ENCODE peak calls at places on chromosomes 12 and 14, in six cellular contexts. Y, U, I, C, P and E are unnamed samples.

GRCh38 chr12:57609781-57610552 is 1.3 kb upstream of the ARHGEF25 start:
- DNase-seq in Y (no peak), U (no peak), I (no peak), C (no peak), P (no peak), E (no peak)

GRCh38 chr12:108387771-108388170 is 48.7 kb upstream of the CMKLR1 start:
- DNase-seq in Y (no peak), U (no peak), I (no peak), C (no peak), P (no peak), E (no peak)

GRCh38 chr14:65100905-65101541 is 1.3 kb downstream of the MAX start:
- DNase-seq in Y (peak), U (no peak), I (no peak), C (no peak), P (no peak), E (no peak)

GRCh38 chr12:111754671-111755070 is 12.1 kb upstream of the ALDH2 start:
- DNase-seq in Y (no peak), U (no peak), I (no peak), C (no peak), P (no peak), E (no peak)

GRCh38 chr14:89956294-89957009 is 725 bp downstream of the TDP1 start:
- DNase-seq in Y (peak), U (peak), I (peak), C (peak), P (peak), E (peak)

GRCh38 chr12:49138587-49138986 is 7.4 kb upstream of the TUBA1B start:
- DNase-seq in Y (no peak), U (peak), I (no peak), C (no peak), P (no peak), E (no peak)

GRCh38 chr14:52868911-52869611 is 77.7 kb upstream of the GNPNAT1 start:
- DNase-seq in Y (no peak), U (no peak), I (no peak), C (no peak), P (no peak), E (no peak)

GRCh38 chr12:131448254-131448795 is 262.6 kb upstream of the SFSWAP start:
- DNase-seq in Y (no peak), U (no peak), I (no peak), C (no peak), P (no peak), E (no peak)

GRCh38 chr12:128079-128478 is 61.5 kb downstream of the IQSEC3 start:
- DNase-seq in Y (no peak), U (no peak), I (no peak), C (no peak), P (no peak), E (no peak)